ENCODE peak calls at places on chromosomes 2 and 18, in ten cellular contexts. Z, I, L, Y, V, K, E, P, S and J are unnamed samples.

GRCh38 chr2:209666296-209666695 is 105.3 kb upstream of the UNC80 start:
- DNase-seq in Z (no peak), I (no peak), L (no peak), Y (no peak), V (no peak), K (no peak), E (no peak), P (no peak), S (no peak), J (no peak)

GRCh38 chr2:161946489-161947107 is 127.4 kb downstream of the DPP4 start:
- DNase-seq in Z (no peak), I (peak), L (peak), Y (peak), V (no peak), K (peak), E (no peak), P (no peak), S (peak), J (no peak)

GRCh38 chr2:123359636-123360035 is 665.5 kb upstream of the CNTNAP5 start:
- DNase-seq in Z (no peak), I (no peak), L (no peak), Y (no peak), V (no peak), K (no peak), E (no peak), P (no peak), S (no peak), J (no peak)

GRCh38 chr2:199118701-199119241 is 339.0 kb downstream of the SATB2 start:
- DNase-seq in Z (no peak), I (peak), L (no peak), Y (no peak), V (no peak), K (no peak), E (no peak), P (no peak), S (no peak), J (peak)

GRCh38 chr18:48809365-48809764 is 141.4 kb downstream of the SMAD7 start:
- DNase-seq in Z (no peak), I (no peak), L (no peak), Y (no peak), V (no peak), K (no peak), E (no peak), P (no peak), S (no peak), J (no peak)

GRCh38 chr18:41391616-41392610 is 563.1 kb upstream of the PIK3C3 start:
- DNase-seq in Z (no peak), I (peak), L (peak), Y (peak), V (peak), K (peak), E (no peak), P (peak), S (peak), J (no peak)

GRCh38 chr2:64222942-64223511 is 78.8 kb upstream of the PELI1 start:
- DNase-seq in Z (no peak), I (no peak), L (peak), Y (no peak), V (no peak), K (no peak), E (no peak), P (no peak), S (no peak), J (no peak)

GRCh38 chr2:220891405-220891804 is 680.7 kb downstream of the EPHA4 start:
- DNase-seq in Z (no peak), I (peak), L (no peak), Y (peak), V (no peak), K (peak), E (no peak), P (no peak), S (peak), J (peak)

GRCh38 chr2:156901373-156902031 is 356.0 kb upstream of the GALNT5 start:
- DNase-seq in Z (no peak), I (peak), L (no peak), Y (peak), V (no peak), K (peak), E (no peak), P (no peak), S (peak), J (no peak)

GRCh38 chr2:207663870-207664545 is 38.8 kb upstream of the METTL21A start:
- DNase-seq in Z (peak), I (no peak), L (no peak), Y (no peak), V (no peak), K (no peak), E (no peak), P (no peak), S (no peak), J (no peak)

GRCh38 chr2:147659051-147659450 is 185.8 kb upstream of the ACVR2A start:
- DNase-seq in Z (no peak), I (no peak), L (no peak), Y (no peak), V (no peak), K (peak), E (no peak), P (no peak), S (no peak), J (no peak)

GRCh38 chr18:30908381-30908780 is 134.2 kb downstream of the DSC3 start:
- DNase-seq in Z (no peak), I (no peak), L (no peak), Y (no peak), V (no peak), K (no peak), E (no peak), P (no peak), S (no peak), J (no peak)

GRCh38 chr2:27496357-27497287 is at the start of gene GCKR:
- DNase-seq in Z (no peak), I (peak), L (no peak), Y (no peak), V (no peak), K (peak), E (no peak), P (no peak), S (peak), J (no peak)

GRCh38 chr2:169361706-169362345 is 508 bp downstream of the LRP2 start:
- DNase-seq in Z (no peak), I (no peak), L (no peak), Y (no peak), V (peak), K (peak), E (no peak), P (peak), S (peak), J (no peak)

GRCh38 chr18:32930695-32931301 is 158.0 kb upstream of the KLHL14 start:
- DNase-seq in Z (peak), I (peak), L (peak), Y (no peak), V (no peak), K (peak), E (no peak), P (no peak), S (peak), J (no peak)

GRCh38 chr2:85623991-85624390 is 8.0 kb downstream of the USP39 start:
- DNase-seq in Z (no peak), I (no peak), L (no peak), Y (no peak), V (no peak), K (no peak), E (no peak), P (no peak), S (no peak), J (no peak)

GRCh38 chr2:201484805-201485204 is 33.3 kb downstream of the STRADB start:
- DNase-seq in Z (no peak), I (no peak), L (no peak), Y (no peak), V (no peak), K (no peak), E (no peak), P (no peak), S (no peak), J (no peak)

GRCh38 chr2:148994341-148994740 is 44.2 kb upstream of the LYPD6B start:
- DNase-seq in Z (peak), I (no peak), L (no peak), Y (no peak), V (no peak), K (no peak), E (no peak), P (no peak), S (no peak), J (no peak)

GRCh38 chr2:100919316-100919715 is 82.8 kb upstream of the RPL31 start:
- DNase-seq in Z (no peak), I (no peak), L (no peak), Y (no peak), V (no peak), K (no peak), E (no peak), P (no peak), S (no peak), J (no peak)

GRCh38 chr18:50527636-50528307 is 32.1 kb upstream of the MAPK4 start:
- DNase-seq in Z (peak), I (no peak), L (no peak), Y (no peak), V (no peak), K (no peak), E (no peak), P (no peak), S (no peak), J (no peak)

GRCh38 chr18:9025104-9025838 is 77.2 kb upstream of the NDUFV2 start:
- DNase-seq in Z (no peak), I (peak), L (no peak), Y (peak), V (no peak), K (peak), E (no peak), P (no peak), S (peak), J (no peak)

GRCh38 chr2:100393362-100393761 is 24.1 kb downstream of the CHST10 start:
- DNase-seq in Z (no peak), I (no peak), L (no peak), Y (no peak), V (no peak), K (no peak), E (no peak), P (no peak), S (no peak), J (no peak)

GRCh38 chr2:162025121-162025911 is 48.7 kb downstream of the DPP4 start:
- DNase-seq in Z (no peak), I (no peak), L (no peak), Y (peak), V (no peak), K (peak), E (no peak), P (no peak), S (peak), J (no peak)

GRCh38 chr2:140863713-140864112 is 1267.1 kb downstream of the LRP1B start:
- DNase-seq in Z (peak), I (peak), L (peak), Y (peak), V (no peak), K (peak), E (no peak), P (no peak), S (peak), J (peak)